ENCODE peak calls at places on chromosomes 16 and 17, in eight cellular contexts. B is fibroblast of the conjunctiva; D is upper lobe of right lung; F is foreskin melanocyte; M is activated CD4-positive, alpha-beta memory T cell treated with anti-CD3 and anti-CD28 coated beads for 36 hours; W is NCI-H345; O is cardiac fibroblast; V is neural progenitor cell. U is an unnamed sample.

GRCh38 chr16:87233928-87234327 is 83.3 kb downstream of the C16orf95 start:
- DNase-seq in F (no peak), D (no peak), V (peak; percentile 37), O (peak; percentile 63), W (no peak), B (peak; percentile 27), M (no peak), U (no peak)

GRCh38 chr16:20859699-20860098 is 40.5 kb downstream of the DCUN1D3 start:
- DNase-seq in B (no peak), W (no peak), F (no peak), D (no peak), O (no peak), V (no peak), M (no peak), U (no peak)

GRCh38 chr17:14882131-14882530 is 383.0 kb downstream of the PMP22 start:
- DNase-seq in O (no peak), F (no peak), B (no peak), D (no peak), W (no peak), V (no peak), M (no peak), U (no peak)

GRCh38 chr17:47279062-47279801 is 25.6 kb downstream of the ITGB3 start:
- DNase-seq in F (no peak), B (peak; percentile 84), M (no peak), V (no peak), O (peak; percentile 98), W (no peak), D (peak; percentile 73), U (peak; percentile 67)

GRCh38 chr17:78315355-78316114 is 44.3 kb downstream of the SOCS3 start:
- DNase-seq in V (no peak), B (peak; percentile 88), M (peak; percentile 83), O (peak; percentile 94), F (peak; percentile 22), D (peak; percentile 89), W (no peak), U (no peak)

GRCh38 chr17:10999484-10999883 is 161.6 kb upstream of the PIRT start:
- DNase-seq in B (no peak), O (no peak), W (no peak), F (no peak), V (no peak), D (no peak), M (no peak), U (no peak)

GRCh38 chr17:67605259-67605912 is 112.3 kb upstream of the NOL11 start:
- DNase-seq in O (peak; percentile 70), M (no peak), V (no peak), D (no peak), B (no peak), F (no peak), W (no peak), U (no peak)

GRCh38 chr17:57108656-57109392 is 23.8 kb downstream of the AKAP1 start:
- DNase-seq in M (no peak), B (no peak), F (no peak), D (no peak), V (peak; percentile 37), O (no peak), W (peak; percentile 21), U (no peak)

GRCh38 chr16:69071036-69071435 is 34.4 kb upstream of the HAS3 start:
- DNase-seq in F (no peak), D (no peak), W (no peak), V (no peak), O (no peak), B (no peak), M (no peak), U (no peak)

GRCh38 chr17:45574376-45574775 is 83.9 kb upstream of the PLEKHM1 start:
- DNase-seq in O (peak; percentile 65), F (no peak), W (no peak), V (no peak), B (no peak), D (no peak), M (no peak), U (no peak)

GRCh38 chr16:86709902-86710601 is 131.7 kb downstream of the FOXL1 start:
- DNase-seq in F (no peak), W (no peak), M (no peak), D (no peak), B (no peak), V (no peak), O (no peak), U (no peak)

GRCh38 chr17:18980682-18981384 is 23.7 kb downstream of the FAM83G start:
- DNase-seq in F (no peak), B (no peak), D (no peak), M (no peak), O (no peak), V (peak; percentile 47), W (no peak), U (no peak)

GRCh38 chr17:32103476-32104113 is 38.7 kb upstream of the RHOT1 start:
- DNase-seq in M (no peak), D (no peak), B (no peak), O (peak; percentile 69), W (no peak), F (peak; percentile 28), V (peak; percentile 41), U (no peak)

GRCh38 chr16:30533748-30534367 is 800 bp downstream of the ZNF747 start:
- DNase-seq in B (no peak), M (peak; percentile 45), F (no peak), V (peak; percentile 17), D (no peak), O (no peak), W (no peak), U (peak; percentile 19)

GRCh38 chr16:86134802-86135461 is 236.0 kb downstream of the IRF8 start:
- DNase-seq in D (no peak), F (no peak), O (peak; percentile 15), B (no peak), W (no peak), V (no peak), M (no peak), U (no peak)

GRCh38 chr17:1328437-1328836 is 49.0 kb downstream of the TRARG1 start:
- DNase-seq in D (peak; percentile 5), F (no peak), O (no peak), B (no peak), V (no peak), W (no peak), M (no peak), U (no peak)

GRCh38 chr17:50059256-50059655 is 3.3 kb downstream of the ITGA3 start:
- DNase-seq in B (no peak), V (no peak), O (no peak), D (no peak), M (no peak), F (no peak), W (no peak), U (no peak)

GRCh38 chr17:82089723-82090548 is 8.1 kb downstream of the FASN start:
- DNase-seq in V (no peak), F (no peak), O (no peak), W (no peak), M (no peak), B (no peak), D (no peak), U (no peak)

GRCh38 chr16:57998992-57999365 is 1.5 kb downstream of the ZNF319 start:
- DNase-seq in B (no peak), W (no peak), M (no peak), F (no peak), O (peak; percentile 35), D (peak; percentile 46), V (no peak), U (no peak)

GRCh38 chr17:15171433-15172047 is 93.6 kb downstream of the PMP22 start:
- DNase-seq in V (peak; percentile 79), B (peak; percentile 70), D (peak; percentile 80), W (no peak), O (peak; percentile 77), F (peak; percentile 58), M (peak; percentile 45), U (no peak)

GRCh38 chr16:79250457-79251098 is 350.0 kb downstream of the MAF start:
- DNase-seq in B (no peak), V (no peak), F (no peak), D (no peak), M (no peak), O (no peak), W (no peak), U (no peak)

GRCh38 chr17:75900691-75901533 is 3.8 kb downstream of the MRPL38 start:
- DNase-seq in F (no peak), D (peak; percentile 61), M (no peak), V (peak; percentile 1), W (no peak), B (no peak), O (no peak), U (no peak)

GRCh38 chr17:78366109-78366848 is 6.4 kb upstream of the SOCS3 start:
- DNase-seq in M (no peak), V (no peak), O (no peak), W (no peak), D (peak; percentile 78), B (no peak), F (no peak), U (no peak)

GRCh38 chr16:46808997-46809396 is 22.0 kb downstream of the C16orf87 start:
- DNase-seq in D (no peak), O (no peak), W (no peak), B (no peak), M (no peak), V (no peak), F (no peak), U (no peak)

GRCh38 chr17:57861737-57862409 is 12.0 kb upstream of the MRPS23 start:
- DNase-seq in O (peak; percentile 39), M (no peak), B (no peak), F (peak; percentile 52), V (peak; percentile 68), D (peak; percentile 85), W (no peak), U (no peak)

GRCh38 chr16:17591655-17592405 is 121.1 kb upstream of the XYLT1 start:
- DNase-seq in M (peak; percentile 30), O (no peak), B (no peak), D (no peak), V (no peak), W (no peak), F (no peak), U (no peak)

GRCh38 chr16:66696669-66697630 is at the start of gene CMTM4:
- DNase-seq in V (peak; percentile 97), F (peak; percentile 60), B (peak; percentile 67), O (peak; percentile 90), M (peak; percentile 79), W (peak; percentile 80), D (peak; percentile 94), U (peak; percentile 84)

GRCh38 chr17:50426814-50427787 is 1.1 kb downstream of the ACSF2 start:
- DNase-seq in V (peak; percentile 35), B (no peak), O (peak; percentile 37), W (no peak), M (peak; percentile 47), F (peak; percentile 57), D (no peak), U (peak; percentile 68)

GRCh38 chr16:16075463-16076399 is 126.3 kb downstream of the ABCC1 start:
- DNase-seq in D (peak; percentile 82), V (no peak), M (no peak), W (no peak), O (peak; percentile 19), B (peak; percentile 61), F (no peak), U (no peak)

GRCh38 chr17:83092931-83093330 is 13.5 kb downstream of the METRNL start:
- DNase-seq in O (no peak), B (no peak), W (no peak), D (no peak), M (no peak), F (no peak), V (no peak), U (no peak)

GRCh38 chr16:10226672-10227306 is 44.6 kb upstream of the GRIN2A start:
- DNase-seq in B (no peak), O (no peak), D (no peak), F (no peak), V (peak; percentile 31), M (no peak), W (no peak), U (no peak)

GRCh38 chr16:25093208-25094061 is 18.1 kb upstream of the LCMT1 start:
- DNase-seq in W (no peak), M (peak; percentile 31), B (no peak), F (no peak), D (no peak), V (no peak), O (no peak), U (peak; percentile 23)

GRCh38 chr16:2277466-2278271 is 9.7 kb upstream of the RNPS1 start:
- DNase-seq in D (no peak), V (no peak), M (no peak), W (no peak), B (no peak), O (no peak), F (no peak), U (no peak)

U was measured in MM.1S.